ENCODE peak calls at places on chromosomes 7 and 10, in seven cellular contexts. One of them, this sample, is unnamed.

GRCh38 chr10:77548671-77549070 is 88.9 kb downstream of the KCNMA1 start:
- DNase-seq in mesendoderm: no peak
- DNase-seq in IMR-90: no peak
- DNase-seq in trophoblast cell: no peak
- DNase-seq in neuronal stem cell: no peak
- DNase-seq in H1: no peak
- DNase-seq in mesenchymal stem cell: no peak
- DNase-seq in this sample: no peak

GRCh38 chr7:11228515-11228914 is 254.8 kb downstream of the PHF14 start:
- DNase-seq in mesendoderm: no peak
- DNase-seq in IMR-90: no peak
- DNase-seq in trophoblast cell: no peak
- DNase-seq in neuronal stem cell: no peak
- DNase-seq in H1: no peak
- DNase-seq in mesenchymal stem cell: peak; percentile 65
- DNase-seq in this sample: no peak

GRCh38 chr10:133259603-133259992 is 17.1 kb downstream of the ADAM8 start:
- DNase-seq in mesendoderm: no peak
- DNase-seq in IMR-90: no peak
- DNase-seq in trophoblast cell: no peak
- DNase-seq in neuronal stem cell: no peak
- DNase-seq in H1: no peak
- DNase-seq in mesenchymal stem cell: no peak
- DNase-seq in this sample: no peak

GRCh38 chr7:73978681-73979563 is 49.1 kb upstream of the ELN start:
- DNase-seq in mesendoderm: peak; percentile 71
- DNase-seq in IMR-90: no peak
- DNase-seq in trophoblast cell: peak; percentile 85
- DNase-seq in neuronal stem cell: no peak
- DNase-seq in H1: peak; percentile 29
- DNase-seq in mesenchymal stem cell: no peak
- DNase-seq in this sample: peak; percentile 84

GRCh38 chr10:2284071-2284470 is 546.7 kb upstream of the ADARB2 start:
- DNase-seq in mesendoderm: no peak
- DNase-seq in IMR-90: no peak
- DNase-seq in trophoblast cell: no peak
- DNase-seq in neuronal stem cell: no peak
- DNase-seq in H1: no peak
- DNase-seq in mesenchymal stem cell: no peak
- DNase-seq in this sample: no peak

GRCh38 chr7:86833360-86833759 is 189.7 kb downstream of the GRM3 start:
- DNase-seq in mesendoderm: no peak
- DNase-seq in IMR-90: no peak
- DNase-seq in trophoblast cell: no peak
- DNase-seq in neuronal stem cell: no peak
- DNase-seq in H1: no peak
- DNase-seq in mesenchymal stem cell: no peak
- DNase-seq in this sample: no peak

GRCh38 chr7:96303105-96303685 is 18.7 kb downstream of the SLC25A13 start:
- DNase-seq in mesendoderm: peak; percentile 56
- DNase-seq in IMR-90: peak; percentile 35
- DNase-seq in trophoblast cell: no peak
- DNase-seq in neuronal stem cell: no peak
- DNase-seq in H1: no peak
- DNase-seq in mesenchymal stem cell: no peak
- DNase-seq in this sample: no peak

GRCh38 chr7:14377646-14378266 is 388.3 kb upstream of the ETV1 start:
- DNase-seq in mesendoderm: no peak
- DNase-seq in IMR-90: peak; percentile 63
- DNase-seq in trophoblast cell: no peak
- DNase-seq in neuronal stem cell: no peak
- DNase-seq in H1: no peak
- DNase-seq in mesenchymal stem cell: no peak
- DNase-seq in this sample: no peak

GRCh38 chr7:55178292-55178862 is 159.6 kb downstream of the EGFR start:
- DNase-seq in mesendoderm: no peak
- DNase-seq in IMR-90: no peak
- DNase-seq in trophoblast cell: no peak
- DNase-seq in neuronal stem cell: no peak
- DNase-seq in H1: no peak
- DNase-seq in mesenchymal stem cell: no peak
- DNase-seq in this sample: no peak

GRCh38 chr10:102241444-102242117 is at the start of gene PITX3:
- DNase-seq in mesendoderm: peak; percentile 96
- DNase-seq in IMR-90: peak; percentile 87
- DNase-seq in trophoblast cell: peak; percentile 96
- DNase-seq in neuronal stem cell: peak; percentile 91
- DNase-seq in H1: peak; percentile 80
- DNase-seq in mesenchymal stem cell: peak; percentile 94
- DNase-seq in this sample: peak; percentile 96

GRCh38 chr10:787933-788651 is 98.6 kb upstream of the DIP2C start:
- DNase-seq in mesendoderm: no peak
- DNase-seq in IMR-90: peak; percentile 62
- DNase-seq in trophoblast cell: no peak
- DNase-seq in neuronal stem cell: no peak
- DNase-seq in H1: no peak
- DNase-seq in mesenchymal stem cell: no peak
- DNase-seq in this sample: no peak

GRCh38 chr10:103732339-103732738 is 123.0 kb downstream of the SH3PXD2A start:
- DNase-seq in mesendoderm: no peak
- DNase-seq in IMR-90: no peak
- DNase-seq in trophoblast cell: no peak
- DNase-seq in neuronal stem cell: no peak
- DNase-seq in H1: no peak
- DNase-seq in mesenchymal stem cell: no peak
- DNase-seq in this sample: no peak

GRCh38 chr10:112141297-112141696 is 42.3 kb downstream of the GPAM start:
- DNase-seq in mesendoderm: no peak
- DNase-seq in IMR-90: no peak
- DNase-seq in trophoblast cell: no peak
- DNase-seq in neuronal stem cell: no peak
- DNase-seq in H1: no peak
- DNase-seq in mesenchymal stem cell: no peak
- DNase-seq in this sample: no peak

GRCh38 chr10:93346060-93346459 is 136.1 kb downstream of the MYOF start:
- DNase-seq in mesendoderm: no peak
- DNase-seq in IMR-90: peak; percentile 21
- DNase-seq in trophoblast cell: no peak
- DNase-seq in neuronal stem cell: no peak
- DNase-seq in H1: no peak
- DNase-seq in mesenchymal stem cell: no peak
- DNase-seq in this sample: no peak

GRCh38 chr7:100875356-100875751 is 451 bp downstream of the SRRT start:
- DNase-seq in mesendoderm: no peak
- DNase-seq in IMR-90: no peak
- DNase-seq in trophoblast cell: peak; percentile 45
- DNase-seq in neuronal stem cell: no peak
- DNase-seq in H1: no peak
- DNase-seq in mesenchymal stem cell: no peak
- DNase-seq in this sample: no peak

GRCh38 chr7:101564778-101565211 is 64.3 kb downstream of the MYL10 start:
- DNase-seq in mesendoderm: peak; percentile 95
- DNase-seq in IMR-90: no peak
- DNase-seq in trophoblast cell: no peak
- DNase-seq in neuronal stem cell: peak; percentile 63
- DNase-seq in H1: peak; percentile 86
- DNase-seq in mesenchymal stem cell: no peak
- DNase-seq in this sample: peak; percentile 98

GRCh38 chr7:158284121-158284520 is 303.5 kb downstream of the PTPRN2 start:
- DNase-seq in mesendoderm: no peak
- DNase-seq in IMR-90: no peak
- DNase-seq in trophoblast cell: no peak
- DNase-seq in neuronal stem cell: no peak
- DNase-seq in H1: no peak
- DNase-seq in mesenchymal stem cell: no peak
- DNase-seq in this sample: peak; percentile 10

GRCh38 chr7:51961804-51962203 is 645.2 kb upstream of the COBL start:
- DNase-seq in mesendoderm: no peak
- DNase-seq in IMR-90: no peak
- DNase-seq in trophoblast cell: no peak
- DNase-seq in neuronal stem cell: no peak
- DNase-seq in H1: no peak
- DNase-seq in mesenchymal stem cell: no peak
- DNase-seq in this sample: no peak

GRCh38 chr7:116954443-116954838 is 1.1 kb downstream of the ST7 start:
- DNase-seq in mesendoderm: no peak
- DNase-seq in IMR-90: no peak
- DNase-seq in trophoblast cell: no peak
- DNase-seq in neuronal stem cell: no peak
- DNase-seq in H1: no peak
- DNase-seq in mesenchymal stem cell: no peak
- DNase-seq in this sample: no peak

GRCh38 chr10:110756886-110757285 is 112.8 kb downstream of the RBM20 start:
- DNase-seq in mesendoderm: no peak
- DNase-seq in IMR-90: no peak
- DNase-seq in trophoblast cell: no peak
- DNase-seq in neuronal stem cell: no peak
- DNase-seq in H1: no peak
- DNase-seq in mesenchymal stem cell: no peak
- DNase-seq in this sample: no peak

GRCh38 chr10:110758128-110758527 is 113.6 kb upstream of the PDCD4 start:
- DNase-seq in mesendoderm: no peak
- DNase-seq in IMR-90: no peak
- DNase-seq in trophoblast cell: no peak
- DNase-seq in neuronal stem cell: no peak
- DNase-seq in H1: no peak
- DNase-seq in mesenchymal stem cell: no peak
- DNase-seq in this sample: no peak

GRCh38 chr10:110759523-110759922 is 112.2 kb upstream of the PDCD4 start:
- DNase-seq in mesendoderm: no peak
- DNase-seq in IMR-90: no peak
- DNase-seq in trophoblast cell: no peak
- DNase-seq in neuronal stem cell: no peak
- DNase-seq in H1: no peak
- DNase-seq in mesenchymal stem cell: no peak
- DNase-seq in this sample: no peak

GRCh38 chr10:110757563-110757962 is 113.4 kb downstream of the RBM20 start:
- DNase-seq in mesendoderm: no peak
- DNase-seq in IMR-90: no peak
- DNase-seq in trophoblast cell: no peak
- DNase-seq in neuronal stem cell: no peak
- DNase-seq in H1: no peak
- DNase-seq in mesenchymal stem cell: no peak
- DNase-seq in this sample: no peak

GRCh38 chr10:110758898-110759297 is 112.8 kb upstream of the PDCD4 start:
- DNase-seq in mesendoderm: peak; percentile 36
- DNase-seq in IMR-90: peak; percentile 62
- DNase-seq in trophoblast cell: peak; percentile 12
- DNase-seq in neuronal stem cell: no peak
- DNase-seq in H1: peak; percentile 13
- DNase-seq in mesenchymal stem cell: peak; percentile 64
- DNase-seq in this sample: no peak
- H3K23ac ChIP-seq in mesendoderm: no peak overlapping the region
- H3K23ac ChIP-seq in IMR-90: no peak overlapping the region
- H3K23ac ChIP-seq in trophoblast cell: no peak overlapping the region
- H3K23ac ChIP-seq in neuronal stem cell: no peak overlapping the region
- H3K23ac ChIP-seq in H1: no peak overlapping the region
- H3K23ac ChIP-seq in mesenchymal stem cell: no peak overlapping the region
- H3K23ac ChIP-seq in this sample: no peak overlapping the region

GRCh38 chr10:25101466-25101865 is 73.3 kb upstream of the GPR158 start:
- DNase-seq in mesendoderm: no peak
- DNase-seq in IMR-90: no peak
- DNase-seq in trophoblast cell: no peak
- DNase-seq in neuronal stem cell: no peak
- DNase-seq in H1: no peak
- DNase-seq in mesenchymal stem cell: no peak
- DNase-seq in this sample: no peak

GRCh38 chr10:25104441-25104840 is 70.4 kb upstream of the GPR158 start:
- DNase-seq in mesendoderm: no peak
- DNase-seq in IMR-90: no peak
- DNase-seq in trophoblast cell: no peak
- DNase-seq in neuronal stem cell: no peak
- DNase-seq in H1: no peak
- DNase-seq in mesenchymal stem cell: no peak
- DNase-seq in this sample: no peak

GRCh38 chr10:25105753-25106260 is 69.0 kb upstream of the GPR158 start:
- DNase-seq in mesendoderm: no peak
- DNase-seq in IMR-90: no peak
- DNase-seq in trophoblast cell: no peak
- DNase-seq in neuronal stem cell: no peak
- DNase-seq in H1: no peak
- DNase-seq in mesenchymal stem cell: no peak
- DNase-seq in this sample: no peak

GRCh38 chr10:25105262-25105661 is 69.5 kb upstream of the GPR158 start:
- DNase-seq in mesendoderm: no peak
- DNase-seq in IMR-90: no peak
- DNase-seq in trophoblast cell: no peak
- DNase-seq in neuronal stem cell: no peak
- DNase-seq in H1: no peak
- DNase-seq in mesenchymal stem cell: no peak
- DNase-seq in this sample: no peak

DNA sequence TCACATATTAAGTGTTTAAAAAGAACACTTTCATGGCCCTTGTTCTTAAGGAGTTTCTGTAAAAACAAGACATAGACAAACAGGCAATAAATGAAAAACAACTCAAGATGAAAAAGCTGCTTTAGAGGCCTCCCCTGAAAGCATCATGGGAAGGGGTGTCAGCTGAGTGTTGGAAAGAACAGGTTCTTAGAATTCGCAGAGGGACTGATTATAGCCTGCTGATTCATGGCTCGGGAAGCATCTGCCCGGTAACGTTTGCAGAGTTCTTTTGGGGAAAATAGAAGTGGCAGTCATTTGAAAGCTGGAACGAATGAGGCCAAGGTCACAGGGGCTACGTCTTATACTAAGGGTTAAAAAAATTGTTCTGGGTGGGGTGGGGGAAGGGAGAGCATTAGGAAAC is 72.4 kb upstream of the GPR158 start:
- DNase-seq in mesendoderm: no peak
- DNase-seq in IMR-90: no peak
- DNase-seq in trophoblast cell: no peak
- DNase-seq in neuronal stem cell: no peak
- DNase-seq in H1: no peak
- DNase-seq in mesenchymal stem cell: no peak
- DNase-seq in this sample: no peak
- H3K18ac ChIP-seq in mesendoderm: no peak overlapping the region
- H3K18ac ChIP-seq in IMR-90: no peak overlapping the region
- H3K18ac ChIP-seq in trophoblast cell: no peak overlapping the region
- H3K18ac ChIP-seq in neuronal stem cell: no peak overlapping the region
- H3K18ac ChIP-seq in H1: no peak overlapping the region
- H3K18ac ChIP-seq in mesenchymal stem cell: no peak overlapping the region
- H3K18ac ChIP-seq in this sample: no peak overlapping the region

GRCh38 chr10:21516270-21517131 is 9.0 kb downstream of the SKIDA1 start:
- DNase-seq in mesendoderm: peak; percentile 74
- DNase-seq in IMR-90: peak; percentile 78
- DNase-seq in trophoblast cell: peak; percentile 73
- DNase-seq in neuronal stem cell: no peak
- DNase-seq in H1: no peak
- DNase-seq in mesenchymal stem cell: peak; percentile 76
- DNase-seq in this sample: peak; percentile 74
- H3K23ac ChIP-seq in mesendoderm: peak overlapping the region; percentile 70
- H3K23ac ChIP-seq in IMR-90: peak overlapping the region; percentile 83
- H3K23ac ChIP-seq in trophoblast cell: no peak overlapping the region
- H3K23ac ChIP-seq in neuronal stem cell: peak overlapping the region; percentile 98
- H3K23ac ChIP-seq in H1: no peak overlapping the region
- H3K23ac ChIP-seq in mesenchymal stem cell: peak overlapping the region; percentile 37
- H3K23ac ChIP-seq in this sample: no peak overlapping the region

DNA sequence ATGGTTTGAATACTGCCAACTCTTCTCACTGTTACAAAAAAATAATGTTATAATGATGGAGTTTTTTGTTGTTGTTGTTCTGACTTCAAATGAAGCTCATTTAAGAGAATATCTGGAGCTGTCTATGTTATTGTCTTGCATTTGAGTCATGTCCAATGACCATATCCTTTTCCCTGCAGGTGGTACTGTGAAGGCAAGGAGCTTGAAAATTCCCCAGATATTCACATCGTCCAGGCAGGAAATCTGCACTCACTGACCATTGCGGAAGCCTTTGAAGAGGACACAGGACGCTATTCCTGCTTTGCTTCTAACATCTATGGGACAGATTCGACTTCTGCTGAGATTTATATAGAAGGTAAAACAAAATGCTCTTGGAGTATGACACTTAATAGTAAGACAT is 33.5 kb downstream of the MYPN start:
- DNase-seq in mesendoderm: no peak
- DNase-seq in IMR-90: no peak
- DNase-seq in trophoblast cell: no peak
- DNase-seq in neuronal stem cell: no peak
- DNase-seq in H1: no peak
- DNase-seq in mesenchymal stem cell: no peak
- DNase-seq in this sample: no peak
- H3K18ac ChIP-seq in mesendoderm: no peak overlapping the region
- H3K18ac ChIP-seq in IMR-90: no peak overlapping the region
- H3K18ac ChIP-seq in trophoblast cell: no peak overlapping the region
- H3K18ac ChIP-seq in neuronal stem cell: no peak overlapping the region
- H3K18ac ChIP-seq in H1: no peak overlapping the region
- H3K18ac ChIP-seq in mesenchymal stem cell: no peak overlapping the region
- H3K18ac ChIP-seq in this sample: no peak overlapping the region